ENCODE peak calls at places on chromosomes 4 and X, in four cellular contexts. M is NCI-H446; N is activated naive CD8-positive, alpha-beta T cell treated with anti-CD3 and anti-CD28 coated beads, Interleukin-2, amount 10 ng/mL, durations not matched to agents 7 days and 5 days; P is D341Med. H is an unnamed sample.

GRCh38 chr4:108270466-108271450 is 102.0 kb upstream of the LEF1 start:
- DNase-seq in M (no peak), N (no peak), P (no peak), H (no peak)

GRCh38 chr4:744212-744841 is 38.7 kb downstream of the PCGF3 start:
- DNase-seq in M (no peak), N (no peak), P (no peak), H (no peak)

GRCh38 chrX:53283099-53283498 is 1.7 kb upstream of the IQSEC2 start:
- DNase-seq in M (no peak), N (no peak), P (no peak), H (no peak)

GRCh38 chr4:53654300-53654758 is 63.0 kb upstream of the LNX1 start:
- DNase-seq in M (peak), N (no peak), P (no peak), H (no peak)

GRCh38 chr4:138310991-138311390 is 68.8 kb upstream of the SLC7A11 start:
- DNase-seq in M (no peak), N (no peak), P (no peak), H (no peak)

GRCh38 chr4:10526431-10527222 is 69.4 kb upstream of the ZNF518B start:
- DNase-seq in M (no peak), N (no peak), P (no peak), H (no peak)

GRCh38 chrX:23813808-23814207 is 30.8 kb downstream of the SAT1 start:
- DNase-seq in M (no peak), N (no peak), P (no peak), H (no peak)

GRCh38 chrX:14095702-14096101 is 66.0 kb upstream of the GEMIN8 start:
- DNase-seq in M (no peak), N (peak), P (peak), H (no peak)

GRCh38 chrX:140317462-140317861 is 187.4 kb downstream of the SOX3 start:
- DNase-seq in M (no peak), N (no peak), P (no peak), H (no peak)

GRCh38 chr4:122293374-122294365 is 85.1 kb upstream of the ADAD1 start:
- DNase-seq in M (no peak), N (no peak), P (no peak), H (peak)

GRCh38 chrX:39936886-39937770 is 160.6 kb downstream of the BCOR start:
- DNase-seq in M (no peak), N (peak), P (no peak), H (no peak)

GRCh38 chr4:120731561-120731960 is 191.0 kb downstream of the PRDM5 start:
- DNase-seq in M (no peak), N (no peak), P (no peak), H (no peak)

GRCh38 chrX:150897371-150898319 is 823 bp downstream of the CD99L2 start:
- DNase-seq in M (no peak), N (peak), P (peak), H (peak)